ENCODE peak calls at places on chromosomes 12 and 14, in eight cellular contexts. One of them, this sample, is unnamed.

GRCh38 chr12:103728323-103728722 is 112.7 kb downstream of the NT5DC3 start:
- DNase-seq in fibroblast of lung: no peak
- DNase-seq in MM.1S: no peak
- DNase-seq in dorsolateral prefrontal cortex: no peak
- DNase-seq in esophagus muscularis mucosa: no peak
- DNase-seq in neural progenitor cell: no peak
- DNase-seq in uterus: no peak
- DNase-seq in caudate nucleus: no peak
- DNase-seq in this sample: no peak

GRCh38 chr12:94109154-94109553 is 39.2 kb upstream of the PLXNC1 start:
- DNase-seq in fibroblast of lung: peak; percentile 77
- DNase-seq in MM.1S: no peak
- DNase-seq in dorsolateral prefrontal cortex: no peak
- DNase-seq in esophagus muscularis mucosa: no peak
- DNase-seq in neural progenitor cell: no peak
- DNase-seq in uterus: no peak
- DNase-seq in caudate nucleus: no peak
- DNase-seq in this sample: no peak

GRCh38 chr12:2615665-2616387 is 178.9 kb upstream of the FKBP4 start:
- DNase-seq in fibroblast of lung: peak; percentile 88
- DNase-seq in MM.1S: no peak
- DNase-seq in dorsolateral prefrontal cortex: no peak
- DNase-seq in esophagus muscularis mucosa: no peak
- DNase-seq in neural progenitor cell: peak; percentile 21
- DNase-seq in uterus: no peak
- DNase-seq in caudate nucleus: peak; percentile 22
- DNase-seq in this sample: no peak

GRCh38 chr12:41151789-41152188 is 36.3 kb upstream of the PDZRN4 start:
- DNase-seq in fibroblast of lung: peak; percentile 4
- DNase-seq in MM.1S: no peak
- DNase-seq in dorsolateral prefrontal cortex: no peak
- DNase-seq in esophagus muscularis mucosa: no peak
- DNase-seq in neural progenitor cell: no peak
- DNase-seq in uterus: no peak
- DNase-seq in caudate nucleus: no peak
- DNase-seq in this sample: no peak

GRCh38 chr12:10753066-10753465 is 29.9 kb upstream of the YBX3 start:
- DNase-seq in fibroblast of lung: peak; percentile 80
- DNase-seq in MM.1S: no peak
- DNase-seq in dorsolateral prefrontal cortex: no peak
- DNase-seq in esophagus muscularis mucosa: no peak
- DNase-seq in neural progenitor cell: no peak
- DNase-seq in uterus: no peak
- DNase-seq in caudate nucleus: no peak
- DNase-seq in this sample: no peak

GRCh38 chr14:94180655-94181271 is 6.6 kb downstream of the PPP4R4 start:
- DNase-seq in fibroblast of lung: peak; percentile 32
- DNase-seq in MM.1S: peak; percentile 70
- DNase-seq in dorsolateral prefrontal cortex: no peak
- DNase-seq in esophagus muscularis mucosa: no peak
- DNase-seq in neural progenitor cell: peak; percentile 42
- DNase-seq in uterus: no peak
- DNase-seq in caudate nucleus: no peak
- DNase-seq in this sample: peak; percentile 37

GRCh38 chr12:52268212-52268611 is 6.2 kb upstream of the KRT86 start:
- DNase-seq in fibroblast of lung: peak; percentile 54
- DNase-seq in MM.1S: no peak
- DNase-seq in dorsolateral prefrontal cortex: no peak
- DNase-seq in esophagus muscularis mucosa: no peak
- DNase-seq in neural progenitor cell: no peak
- DNase-seq in uterus: no peak
- DNase-seq in caudate nucleus: no peak
- DNase-seq in this sample: no peak

GRCh38 chr12:101777978-101778377 is 38.7 kb upstream of the SYCP3 start:
- DNase-seq in fibroblast of lung: no peak
- DNase-seq in MM.1S: no peak
- DNase-seq in dorsolateral prefrontal cortex: no peak
- DNase-seq in esophagus muscularis mucosa: no peak
- DNase-seq in neural progenitor cell: no peak
- DNase-seq in uterus: no peak
- DNase-seq in caudate nucleus: no peak
- DNase-seq in this sample: no peak

GRCh38 chr12:953776-954175 is 4.3 kb upstream of the RAD52 start:
- DNase-seq in fibroblast of lung: peak; percentile 79
- DNase-seq in MM.1S: no peak
- DNase-seq in dorsolateral prefrontal cortex: no peak
- DNase-seq in esophagus muscularis mucosa: no peak
- DNase-seq in neural progenitor cell: no peak
- DNase-seq in uterus: no peak
- DNase-seq in caudate nucleus: no peak
- DNase-seq in this sample: no peak

GRCh38 chr14:104941508-104942365 is 17.1 kb downstream of the PLD4 start:
- DNase-seq in fibroblast of lung: no peak
- DNase-seq in MM.1S: no peak
- DNase-seq in dorsolateral prefrontal cortex: no peak
- DNase-seq in esophagus muscularis mucosa: no peak
- DNase-seq in neural progenitor cell: no peak
- DNase-seq in uterus: no peak
- DNase-seq in caudate nucleus: no peak
- DNase-seq in this sample: no peak

GRCh38 chr12:56998981-56999380 is 7.4 kb downstream of the ZBTB39 start:
- DNase-seq in fibroblast of lung: no peak
- DNase-seq in MM.1S: peak; percentile 84
- DNase-seq in dorsolateral prefrontal cortex: no peak
- DNase-seq in esophagus muscularis mucosa: no peak
- DNase-seq in neural progenitor cell: no peak
- DNase-seq in uterus: no peak
- DNase-seq in caudate nucleus: no peak
- DNase-seq in this sample: no peak
- H3K27ac ChIP-seq in fibroblast of lung: no peak overlapping the region
- H3K27ac ChIP-seq in MM.1S: peak overlapping the region; percentile 56
- H3K27ac ChIP-seq in dorsolateral prefrontal cortex: no peak overlapping the region
- H3K27ac ChIP-seq in esophagus muscularis mucosa: no peak overlapping the region
- H3K27ac ChIP-seq in neural progenitor cell: no peak overlapping the region
- H3K27ac ChIP-seq in uterus: no peak overlapping the region
- H3K27ac ChIP-seq in caudate nucleus: no peak overlapping the region
- H3K27ac ChIP-seq in this sample: no peak overlapping the region

DNA sequence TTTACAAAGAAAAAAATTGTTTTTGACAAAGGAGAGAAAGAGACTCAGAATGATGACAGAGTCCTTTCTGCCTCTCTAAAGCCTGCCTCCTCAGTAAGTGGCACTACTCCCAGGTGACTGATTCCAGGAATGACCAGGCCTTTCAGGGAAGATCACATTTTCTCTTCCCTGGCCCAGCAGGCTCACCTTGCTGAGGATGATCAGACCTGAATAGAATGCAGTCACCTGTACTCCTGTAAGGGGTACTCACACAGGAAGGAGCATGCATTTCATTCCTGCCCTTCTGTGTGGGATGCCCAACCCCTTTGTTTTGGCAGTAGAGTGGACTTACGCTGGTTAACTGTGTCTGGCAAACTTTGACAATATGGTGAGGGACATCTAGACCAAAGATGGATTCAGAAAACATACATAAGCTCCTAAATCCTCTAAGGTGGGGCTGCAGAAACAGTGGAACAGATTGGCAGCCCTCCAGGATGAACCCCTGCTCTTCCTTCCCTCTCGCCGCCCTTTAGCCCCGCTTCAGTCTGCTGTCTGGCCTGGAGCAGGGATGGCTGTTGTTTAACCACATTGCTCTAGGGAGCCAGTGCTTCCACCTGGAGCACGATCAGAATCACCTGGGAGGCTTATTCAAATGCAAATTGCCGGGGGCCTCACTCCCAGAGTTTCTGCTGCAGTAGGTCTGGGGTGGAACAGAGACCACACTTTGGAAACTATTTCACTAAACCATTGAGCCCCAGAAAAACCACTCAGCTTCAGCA is 29.8 kb downstream of the ERG28 start:
- DNase-seq in fibroblast of lung: no peak
- DNase-seq in MM.1S: no peak
- DNase-seq in dorsolateral prefrontal cortex: no peak
- DNase-seq in esophagus muscularis mucosa: no peak
- DNase-seq in neural progenitor cell: no peak
- DNase-seq in uterus: no peak
- DNase-seq in caudate nucleus: no peak
- DNase-seq in this sample: no peak
- H3K27ac ChIP-seq in fibroblast of lung: no peak overlapping the region
- H3K27ac ChIP-seq in MM.1S: no peak overlapping the region
- H3K27ac ChIP-seq in dorsolateral prefrontal cortex: no peak overlapping the region
- H3K27ac ChIP-seq in esophagus muscularis mucosa: no peak overlapping the region
- H3K27ac ChIP-seq in neural progenitor cell: no peak overlapping the region
- H3K27ac ChIP-seq in uterus: no peak overlapping the region
- H3K27ac ChIP-seq in caudate nucleus: no peak overlapping the region
- H3K27ac ChIP-seq in this sample: peak overlapping the region; percentile 6

DNA sequence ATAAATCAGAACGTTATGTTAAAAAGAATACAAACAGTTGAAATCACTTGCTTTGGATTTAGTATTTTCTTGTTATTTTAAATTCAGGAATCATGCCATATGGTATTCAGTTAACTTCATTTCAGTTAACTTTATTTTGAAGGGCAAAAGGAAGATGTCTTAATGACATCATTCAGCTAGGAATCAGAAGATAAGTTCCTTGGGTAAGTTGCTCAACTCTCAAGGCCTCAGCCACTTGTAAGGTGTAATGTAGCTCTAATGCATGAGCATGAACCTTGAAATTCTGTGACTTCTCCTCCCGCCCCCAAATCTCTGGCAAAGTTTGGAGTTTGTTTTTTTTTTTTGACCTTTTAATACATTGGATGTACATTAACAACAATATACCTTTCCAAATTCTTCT is 42.6 kb downstream of the FRS2 start:
- DNase-seq in fibroblast of lung: peak; percentile 61
- DNase-seq in MM.1S: no peak
- DNase-seq in dorsolateral prefrontal cortex: no peak
- DNase-seq in esophagus muscularis mucosa: no peak
- DNase-seq in neural progenitor cell: no peak
- DNase-seq in uterus: no peak
- DNase-seq in caudate nucleus: no peak
- DNase-seq in this sample: no peak
- H3K27ac ChIP-seq in fibroblast of lung: no peak overlapping the region
- H3K27ac ChIP-seq in MM.1S: no peak overlapping the region
- H3K27ac ChIP-seq in dorsolateral prefrontal cortex: no peak overlapping the region
- H3K27ac ChIP-seq in esophagus muscularis mucosa: no peak overlapping the region
- H3K27ac ChIP-seq in neural progenitor cell: no peak overlapping the region
- H3K27ac ChIP-seq in uterus: no peak overlapping the region
- H3K27ac ChIP-seq in caudate nucleus: no peak overlapping the region
- H3K27ac ChIP-seq in this sample: no peak overlapping the region

GRCh38 chr14:95311752-95312151 is 8.0 kb downstream of the CLMN start:
- DNase-seq in fibroblast of lung: peak; percentile 6
- DNase-seq in MM.1S: no peak
- DNase-seq in dorsolateral prefrontal cortex: no peak
- DNase-seq in esophagus muscularis mucosa: no peak
- DNase-seq in neural progenitor cell: no peak
- DNase-seq in uterus: no peak
- DNase-seq in caudate nucleus: no peak
- DNase-seq in this sample: no peak
- H3K27ac ChIP-seq in fibroblast of lung: no peak overlapping the region
- H3K27ac ChIP-seq in MM.1S: no peak overlapping the region
- H3K27ac ChIP-seq in dorsolateral prefrontal cortex: peak overlapping the region; percentile 99
- H3K27ac ChIP-seq in esophagus muscularis mucosa: peak overlapping the region; percentile 31
- H3K27ac ChIP-seq in neural progenitor cell: no peak overlapping the region
- H3K27ac ChIP-seq in uterus: peak overlapping the region; percentile 39
- H3K27ac ChIP-seq in caudate nucleus: peak overlapping the region; percentile 83
- H3K27ac ChIP-seq in this sample: no peak overlapping the region

GRCh38 chr12:80794506-80794905 is 77.8 kb downstream of the MYF5 start:
- DNase-seq in fibroblast of lung: no peak
- DNase-seq in MM.1S: no peak
- DNase-seq in dorsolateral prefrontal cortex: no peak
- DNase-seq in esophagus muscularis mucosa: no peak
- DNase-seq in neural progenitor cell: peak; percentile 36
- DNase-seq in uterus: no peak
- DNase-seq in caudate nucleus: no peak
- DNase-seq in this sample: peak; percentile 8
- H3K27ac ChIP-seq in fibroblast of lung: no peak overlapping the region
- H3K27ac ChIP-seq in MM.1S: no peak overlapping the region
- H3K27ac ChIP-seq in dorsolateral prefrontal cortex: no peak overlapping the region
- H3K27ac ChIP-seq in esophagus muscularis mucosa: no peak overlapping the region
- H3K27ac ChIP-seq in neural progenitor cell: peak overlapping the region; percentile 69
- H3K27ac ChIP-seq in uterus: no peak overlapping the region
- H3K27ac ChIP-seq in caudate nucleus: no peak overlapping the region
- H3K27ac ChIP-seq in this sample: no peak overlapping the region

This sample was measured in neuronal stem cell.